ENCODE peak calls at places on chromosomes 11 and 22, in seven cellular contexts. B, H, V, S, U, T and J are unnamed samples.

GRCh38 chr11:1107316-1108245 is 32.9 kb downstream of the MUC2 start:
- DNase-seq in B (no peak), H (no peak), V (no peak), S (no peak), U (no peak), T (no peak), J (no peak)

GRCh38 chr11:121408830-121409229 is 43.3 kb upstream of the SORL1 start:
- DNase-seq in B (no peak), H (no peak), V (no peak), S (no peak), U (no peak), T (no peak), J (no peak)

GRCh38 chr11:113114452-113115027 is 153.3 kb downstream of the NCAM1 start:
- DNase-seq in B (peak; percentile 60), H (peak; percentile 8), V (peak; percentile 62), S (peak; percentile 63), U (peak; percentile 52), T (peak; percentile 53), J (peak; percentile 20)

GRCh38 chr11:69982675-69983570 is 95.2 kb upstream of the ANO1 start:
- DNase-seq in B (no peak), H (no peak), V (peak; percentile 46), S (no peak), U (no peak), T (peak; percentile 16), J (no peak)

GRCh38 chr22:22060200-22061084 is 77.9 kb upstream of the TOP3B start:
- DNase-seq in B (peak; percentile 9), H (peak; percentile 24), V (peak; percentile 86), S (peak; percentile 67), U (peak; percentile 97), T (peak; percentile 82), J (peak; percentile 61)

GRCh38 chr11:69746140-69746539 is 29.0 kb downstream of the FGF4 start:
- DNase-seq in B (no peak), H (no peak), V (no peak), S (no peak), U (no peak), T (no peak), J (no peak)

GRCh38 chr11:10050561-10050960 is 243.5 kb downstream of the SBF2 start:
- DNase-seq in B (peak; percentile 21), H (peak; percentile 59), V (no peak), S (no peak), U (no peak), T (peak; percentile 76), J (no peak)

GRCh38 chr11:130555251-130555841 is 106.9 kb downstream of the ADAMTS15 start:
- DNase-seq in B (peak; percentile 34), H (no peak), V (no peak), S (no peak), U (no peak), T (no peak), J (no peak)

GRCh38 chr11:18775492-18776292 is 15.9 kb downstream of the PTPN5 start:
- DNase-seq in B (peak; percentile 44), H (peak; percentile 31), V (peak; percentile 82), S (peak; percentile 79), U (peak; percentile 92), T (peak; percentile 67), J (peak; percentile 75)

GRCh38 chr22:23575601-23576000 is 4.5 kb downstream of the IGLL1 start:
- DNase-seq in B (no peak), H (no peak), V (no peak), S (no peak), U (no peak), T (no peak), J (no peak)

GRCh38 chr11:71442880-71443279 is 5.3 kb downstream of the DHCR7 start:
- DNase-seq in B (no peak), H (no peak), V (no peak), S (no peak), U (no peak), T (no peak), J (no peak)

GRCh38 chr11:10497371-10498021 is 42.4 kb downstream of the AMPD3 start:
- DNase-seq in B (no peak), H (no peak), V (no peak), S (no peak), U (no peak), T (no peak), J (no peak)

GRCh38 chr11:80297808-80298460 is 857.1 kb upstream of the TENM4 start:
- DNase-seq in B (peak; percentile 90), H (peak; percentile 82), V (no peak), S (no peak), U (no peak), T (no peak), J (no peak)

GRCh38 chr11:80293293-80293692 is 852.5 kb upstream of the TENM4 start:
- DNase-seq in B (no peak), H (no peak), V (no peak), S (no peak), U (no peak), T (no peak), J (no peak)
- H2BK5ac ChIP-seq in B (no peak overlapping the region), H (no peak overlapping the region), V (no peak overlapping the region), S (no peak overlapping the region), U (no peak overlapping the region), T (no peak overlapping the region), J (no peak overlapping the region)

GRCh38 chr11:17692006-17692405 is 27.4 kb upstream of the MYOD1 start:
- DNase-seq in B (no peak), H (no peak), V (no peak), S (no peak), U (no peak), T (peak; percentile 53), J (no peak)

GRCh38 chr11:17691550-17691949 is 27.8 kb upstream of the MYOD1 start:
- DNase-seq in B (no peak), H (no peak), V (no peak), S (no peak), U (no peak), T (peak; percentile 27), J (no peak)

GRCh38 chr11:17684550-17684949 is 34.8 kb upstream of the MYOD1 start:
- DNase-seq in B (no peak), H (no peak), V (no peak), S (no peak), U (no peak), T (no peak), J (no peak)

GRCh38 chr11:17686185-17686980 is 33.0 kb upstream of the MYOD1 start:
- DNase-seq in B (no peak), H (no peak), V (no peak), S (peak; percentile 6), U (no peak), T (peak; percentile 41), J (peak; percentile 9)

DNA sequence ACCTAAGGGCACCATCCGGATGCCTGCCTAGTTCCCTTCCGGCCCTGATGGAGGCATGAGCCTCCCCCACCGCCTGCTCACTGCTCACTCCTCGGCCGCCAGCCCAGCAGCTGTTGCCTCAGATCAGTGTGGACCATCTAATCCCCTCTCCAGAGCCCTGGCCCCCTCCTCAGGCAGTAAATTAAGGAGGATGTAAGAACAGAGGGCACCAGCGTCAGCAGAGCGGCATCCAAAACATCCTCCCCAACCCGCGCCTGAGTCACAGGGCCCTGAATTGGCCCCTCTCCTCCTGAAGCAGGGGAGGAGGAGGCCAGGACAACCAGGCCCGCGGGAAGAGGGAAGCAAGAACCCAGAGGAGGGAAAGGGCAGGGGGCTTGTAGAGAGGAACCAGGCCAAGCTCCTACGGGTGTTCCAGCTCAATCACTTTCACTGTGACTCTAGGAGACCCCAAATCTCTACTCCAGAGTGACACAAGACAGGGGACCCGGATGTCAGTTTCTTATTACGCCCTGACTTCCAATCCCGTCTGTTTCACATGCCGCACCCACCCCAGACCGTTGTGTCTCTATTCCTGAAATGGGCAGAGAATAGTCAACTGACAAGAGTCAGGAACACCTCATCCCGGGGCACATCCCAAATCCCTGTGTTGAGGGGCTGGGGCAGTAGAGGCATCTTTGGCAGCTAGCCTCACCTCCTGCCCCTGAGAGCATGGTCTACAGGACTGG is 31.3 kb upstream of the MYOD1 start:
- DNase-seq in B (no peak), H (no peak), V (no peak), S (no peak), U (no peak), T (peak; percentile 78), J (no peak)
- H2BK5ac ChIP-seq in B (no peak overlapping the region), H (no peak overlapping the region), V (no peak overlapping the region), S (no peak overlapping the region), U (no peak overlapping the region), T (no peak overlapping the region), J (no peak overlapping the region)

GRCh38 chr22:26053737-26054316 is 115.4 kb upstream of the SEZ6L start:
- DNase-seq in B (no peak), H (no peak), V (peak; percentile 44), S (peak; percentile 13), U (no peak), T (no peak), J (no peak)
- H2BK5ac ChIP-seq in B (no peak overlapping the region), H (no peak overlapping the region), V (no peak overlapping the region), S (no peak overlapping the region), U (no peak overlapping the region), T (no peak overlapping the region), J (no peak overlapping the region)

GRCh38 chr11:120141144-120142071 is 3.5 kb upstream of the TRIM29 start:
- DNase-seq in B (no peak), H (no peak), V (peak; percentile 17), S (no peak), U (peak; percentile 22), T (no peak), J (no peak)
- H2BK5ac ChIP-seq in B (no peak overlapping the region), H (no peak overlapping the region), V (no peak overlapping the region), S (no peak overlapping the region), U (no peak overlapping the region), T (no peak overlapping the region), J (no peak overlapping the region)